ENCODE peak calls at places on chromosomes 6 and 20, in seven cellular contexts. D, S, O, N, G, X and U are unnamed samples.
A peak's percentile ranks its signal among the peaks of the same experiment; 100 is the strongest.

GRCh38 chr6:389622-390021 is 1.9 kb upstream of the IRF4 start:
- DNase-seq in S (no peak), O (no peak), N (no peak), D (no peak), X (no peak), G (no peak), U (no peak)

GRCh38 chr20:63622096-63622495 is 4.8 kb downstream of the GMEB2 start:
- DNase-seq in S (no peak), G (no peak), X (no peak), O (no peak), N (no peak), D (no peak), U (no peak)

GRCh38 chr6:87722831-87723726 is 21.0 kb upstream of the AKIRIN2 start:
- DNase-seq in D (peak; percentile 84), O (peak; percentile 98), X (peak; percentile 46), N (no peak), S (peak; percentile 95), G (peak; percentile 81), U (peak; percentile 56)

GRCh38 chr20:33859157-33859695 is 48.1 kb downstream of the CHMP4B start:
- DNase-seq in S (no peak), G (no peak), O (no peak), X (peak; percentile 45), D (no peak), N (no peak), U (no peak)

GRCh38 chr6:7332090-7332745 is 19.2 kb upstream of the SSR1 start:
- DNase-seq in S (no peak), D (no peak), N (no peak), O (peak; percentile 66), X (no peak), G (no peak), U (no peak)

GRCh38 chr20:38167851-38168760 is 3.0 kb upstream of the TGM2 start:
- DNase-seq in X (peak; percentile 96), N (no peak), D (peak; percentile 92), S (peak; percentile 96), G (peak; percentile 43), O (peak; percentile 73), U (no peak)

GRCh38 chr6:3368701-3369100 is 88.1 kb downstream of the SLC22A23 start:
- DNase-seq in N (no peak), O (no peak), D (no peak), X (no peak), G (no peak), S (no peak), U (no peak)

GRCh38 chr20:12829121-12829520 is 179.7 kb upstream of the SPTLC3 start:
- DNase-seq in X (no peak), D (no peak), G (no peak), S (no peak), O (no peak), N (no peak), U (no peak)

GRCh38 chr6:150236544-150236943 is 93.7 kb downstream of the PPP1R14C start:
- DNase-seq in D (no peak), S (no peak), N (no peak), X (no peak), O (no peak), G (no peak), U (no peak)

GRCh38 chr6:33840064-33840926 is 36.5 kb upstream of the MLN start:
- DNase-seq in D (peak; percentile 100), O (peak; percentile 96), X (peak; percentile 95), N (no peak), S (peak; percentile 98), G (no peak), U (no peak)

GRCh38 chr6:17494919-17495318 is 101.5 kb downstream of the CAP2 start:
- DNase-seq in N (peak; percentile 17), S (no peak), D (no peak), O (no peak), X (no peak), G (no peak), U (no peak)

GRCh38 chr6:82006027-82006738 is 241.4 kb downstream of the IBTK start:
- DNase-seq in X (peak; percentile 78), D (peak; percentile 45), S (peak; percentile 40), O (peak; percentile 49), N (peak; percentile 46), G (peak; percentile 46), U (no peak)

GRCh38 chr6:40802481-40802880 is 215.3 kb upstream of the LRFN2 start:
- DNase-seq in G (no peak), N (no peak), O (no peak), S (no peak), D (no peak), X (no peak), U (no peak)

GRCh38 chr20:38202982-38203293 is 37.9 kb upstream of the TGM2 start:
- DNase-seq in O (no peak), X (no peak), N (no peak), G (no peak), D (no peak), S (no peak), U (no peak)

GRCh38 chr6:48213076-48213788 is 102.2 kb upstream of the PTCHD4 start:
- DNase-seq in X (no peak), N (no peak), S (no peak), D (peak; percentile 13), O (no peak), G (no peak), U (no peak)

GRCh38 chr6:166629628-166630027 is 2.6 kb upstream of the RPS6KA2 start:
- DNase-seq in O (no peak), G (no peak), S (peak; percentile 89), N (no peak), D (peak; percentile 77), X (no peak), U (no peak)

GRCh38 chr6:119442776-119443184 is 93.2 kb upstream of the MAN1A1 start:
- DNase-seq in S (no peak), O (no peak), D (peak; percentile 74), N (no peak), G (no peak), X (peak; percentile 36), U (no peak)

GRCh38 chr20:23782366-23782983 is 31.7 kb upstream of the CST1 start:
- DNase-seq in X (peak; percentile 12), G (peak; percentile 73), D (peak; percentile 33), S (peak; percentile 2), O (peak; percentile 78), N (peak; percentile 83), U (no peak)

GRCh38 chr20:9903048-9903651 is 64.3 kb upstream of the PAK5 start:
- DNase-seq in O (peak; percentile 57), D (peak; percentile 3), G (peak; percentile 55), X (no peak), N (peak; percentile 60), S (no peak), U (peak; percentile 35)

GRCh38 chr6:15368873-15369272 is 123.0 kb downstream of the JARID2 start:
- DNase-seq in X (peak; percentile 41), D (no peak), S (no peak), N (no peak), O (no peak), G (no peak), U (no peak)

GRCh38 chr20:23631226-23631822 is 6.4 kb downstream of the CST3 start:
- DNase-seq in D (no peak), G (no peak), N (no peak), O (no peak), X (no peak), S (no peak), U (no peak)

GRCh38 chr20:57464642-57465211 is 60.2 kb downstream of the CTCFL start:
- DNase-seq in D (no peak), S (no peak), O (no peak), X (peak; percentile 76), N (no peak), G (no peak), U (no peak)

GRCh38 chr6:169827372-169827771 is 76.0 kb downstream of the ERMARD start:
- DNase-seq in O (no peak), N (peak; percentile 61), S (no peak), G (peak; percentile 59), X (no peak), D (no peak), U (no peak)

GRCh38 chr6:109351231-109352132 is 30.8 kb downstream of the CD164 start:
- DNase-seq in S (no peak), D (peak; percentile 26), N (no peak), G (no peak), O (peak; percentile 21), X (no peak), U (no peak)

GRCh38 chr20:53208110-53208908 is 236.2 kb downstream of the TSHZ2 start:
- DNase-seq in O (peak; percentile 73), S (no peak), D (no peak), G (peak; percentile 75), X (no peak), N (peak; percentile 84), U (peak; percentile 30)

GRCh38 chr20:42018979-42019378 is 400.8 kb upstream of the CHD6 start:
- DNase-seq in D (no peak), S (no peak), G (peak; percentile 39), X (peak; percentile 14), N (no peak), O (peak; percentile 60), U (no peak)

GRCh38 chr6:25233226-25233625 is 45.9 kb upstream of the CARMIL1 start:
- DNase-seq in S (peak; percentile 38), G (no peak), O (no peak), X (no peak), D (no peak), N (no peak), U (no peak)

GRCh38 chr6:44967481-44967880 is 360.6 kb upstream of the RUNX2 start:
- DNase-seq in X (no peak), D (no peak), O (no peak), S (no peak), G (no peak), N (no peak), U (no peak)

GRCh38 chr6:116941727-116942126 is 64.7 kb downstream of the RFX6 start:
- DNase-seq in S (no peak), X (no peak), N (no peak), O (peak; percentile 26), D (no peak), G (no peak), U (no peak)

GRCh38 chr6:157989541-157990289 is 8.1 kb downstream of the SYNJ2 start:
- DNase-seq in G (no peak), N (no peak), O (no peak), D (peak; percentile 33), X (no peak), S (peak; percentile 65), U (no peak)

GRCh38 chr6:105753184-105754097 is 332.7 kb upstream of the PRDM1 start:
- DNase-seq in D (peak; percentile 24), O (peak; percentile 90), G (no peak), S (peak; percentile 59), N (no peak), X (peak; percentile 39), U (no peak)
- H2AK5ac ChIP-seq in D (no peak overlapping the region), O (peak overlapping the region; percentile 35), G (no peak overlapping the region), S (peak overlapping the region; percentile 77), N (no peak overlapping the region), X (no peak overlapping the region), U (no peak overlapping the region)

GRCh38 chr20:11235058-11235457 is 561.3 kb upstream of the JAG1 start:
- DNase-seq in X (no peak), G (peak; percentile 43), O (peak; percentile 95), D (peak; percentile 73), N (no peak), S (peak; percentile 79), U (no peak)
- H2AK5ac ChIP-seq in X (no peak overlapping the region), G (no peak overlapping the region), O (no peak overlapping the region), D (no peak overlapping the region), N (no peak overlapping the region), S (no peak overlapping the region), U (no peak overlapping the region)

GRCh38 chr20:59673998-59674445 is 69.7 kb downstream of the PHACTR3 start:
- DNase-seq in O (no peak), N (no peak), S (no peak), D (no peak), G (no peak), X (no peak), U (no peak)
- H2AK5ac ChIP-seq in O (no peak overlapping the region), N (no peak overlapping the region), S (no peak overlapping the region), D (no peak overlapping the region), G (no peak overlapping the region), X (no peak overlapping the region), U (no peak overlapping the region)

GRCh38 chr6:141607956-141608355 is 524.8 kb upstream of the GJE1 start:
- DNase-seq in N (no peak), O (no peak), D (no peak), G (no peak), S (peak; percentile 10), X (no peak), U (no peak)
- H2AK5ac ChIP-seq in N (no peak overlapping the region), O (no peak overlapping the region), D (no peak overlapping the region), G (no peak overlapping the region), S (no peak overlapping the region), X (no peak overlapping the region), U (no peak overlapping the region)